ENCODE peak calls at places on chromosomes 7 and 10, in six cellular contexts. One of them, this sample, is unnamed.

GRCh38 chr7:64879097-64879730 is 23.9 kb upstream of the ZNF273 start:
- DNase-seq in NCI-H1092: no peak
- DNase-seq in mucosa of descending colon: no peak
- DNase-seq in cardiac muscle cell: no peak
- DNase-seq in germinal center: no peak
- DNase-seq in memory B cell: peak; percentile 4
- DNase-seq in this sample: no peak

GRCh38 chr10:129764011-129764900 is 199.8 kb downstream of the EBF3 start:
- DNase-seq in memory B cell: no peak
- DNase-seq in cardiac muscle cell: no peak
- DNase-seq in germinal center: no peak
- DNase-seq in mucosa of descending colon: no peak
- DNase-seq in NCI-H1092: no peak
- DNase-seq in this sample: no peak

GRCh38 chr7:26759108-26759507 is 105.3 kb downstream of the SKAP2 start:
- DNase-seq in germinal center: no peak
- DNase-seq in memory B cell: no peak
- DNase-seq in cardiac muscle cell: no peak
- DNase-seq in mucosa of descending colon: no peak
- DNase-seq in NCI-H1092: no peak
- DNase-seq in this sample: no peak

GRCh38 chr7:116236020-116236630 is 25.8 kb downstream of the TES start:
- DNase-seq in cardiac muscle cell: peak; percentile 62
- DNase-seq in NCI-H1092: peak; percentile 58
- DNase-seq in mucosa of descending colon: peak; percentile 87
- DNase-seq in memory B cell: peak; percentile 43
- DNase-seq in germinal center: peak; percentile 22
- DNase-seq in this sample: no peak

GRCh38 chr7:45586748-45587520 is 12.8 kb downstream of the ADCY1 start:
- DNase-seq in mucosa of descending colon: no peak
- DNase-seq in NCI-H1092: no peak
- DNase-seq in germinal center: no peak
- DNase-seq in cardiac muscle cell: no peak
- DNase-seq in memory B cell: no peak
- DNase-seq in this sample: no peak

GRCh38 chr10:44183667-44184632 is 200.9 kb downstream of the CXCL12 start:
- DNase-seq in memory B cell: no peak
- DNase-seq in NCI-H1092: no peak
- DNase-seq in germinal center: no peak
- DNase-seq in mucosa of descending colon: no peak
- DNase-seq in cardiac muscle cell: no peak
- DNase-seq in this sample: no peak

GRCh38 chr7:157392256-157393037 is 55.6 kb downstream of the DNAJB6 start:
- DNase-seq in cardiac muscle cell: no peak
- DNase-seq in memory B cell: no peak
- DNase-seq in mucosa of descending colon: peak; percentile 14
- DNase-seq in NCI-H1092: no peak
- DNase-seq in germinal center: no peak
- DNase-seq in this sample: no peak

GRCh38 chr7:158742065-158742821 is 37.6 kb upstream of the NCAPG2 start:
- DNase-seq in mucosa of descending colon: no peak
- DNase-seq in cardiac muscle cell: no peak
- DNase-seq in germinal center: no peak
- DNase-seq in NCI-H1092: no peak
- DNase-seq in memory B cell: no peak
- DNase-seq in this sample: no peak

GRCh38 chr7:88111136-88111748 is 108.6 kb downstream of the SRI start:
- DNase-seq in NCI-H1092: no peak
- DNase-seq in memory B cell: no peak
- DNase-seq in mucosa of descending colon: no peak
- DNase-seq in germinal center: peak; percentile 16
- DNase-seq in cardiac muscle cell: peak; percentile 21
- DNase-seq in this sample: peak; percentile 4

GRCh38 chr10:10642741-10643280 is 374.9 kb upstream of the CELF2 start:
- DNase-seq in cardiac muscle cell: peak; percentile 68
- DNase-seq in memory B cell: no peak
- DNase-seq in NCI-H1092: no peak
- DNase-seq in germinal center: no peak
- DNase-seq in mucosa of descending colon: no peak
- DNase-seq in this sample: no peak

GRCh38 chr10:131559450-131559911 is 248.0 kb upstream of the TCERG1L start:
- DNase-seq in NCI-H1092: no peak
- DNase-seq in cardiac muscle cell: no peak
- DNase-seq in mucosa of descending colon: no peak
- DNase-seq in memory B cell: no peak
- DNase-seq in germinal center: no peak
- DNase-seq in this sample: no peak

GRCh38 chr10:49408437-49409306 is 12.8 kb upstream of the DRGX start:
- DNase-seq in NCI-H1092: no peak
- DNase-seq in cardiac muscle cell: peak; percentile 11
- DNase-seq in germinal center: peak; percentile 42
- DNase-seq in mucosa of descending colon: no peak
- DNase-seq in memory B cell: no peak
- DNase-seq in this sample: no peak

GRCh38 chr10:83539528-83540308 is 599.6 kb upstream of the GHITM start:
- DNase-seq in cardiac muscle cell: no peak
- DNase-seq in NCI-H1092: no peak
- DNase-seq in mucosa of descending colon: peak; percentile 7
- DNase-seq in memory B cell: no peak
- DNase-seq in germinal center: no peak
- DNase-seq in this sample: no peak

GRCh38 chr10:29389935-29390334 is 101.1 kb downstream of the LYZL1 start:
- DNase-seq in mucosa of descending colon: peak; percentile 12
- DNase-seq in NCI-H1092: no peak
- DNase-seq in cardiac muscle cell: no peak
- DNase-seq in germinal center: no peak
- DNase-seq in memory B cell: no peak
- DNase-seq in this sample: no peak

GRCh38 chr10:21171197-21171935 is 274.3 kb upstream of the NEBL start:
- DNase-seq in mucosa of descending colon: no peak
- DNase-seq in cardiac muscle cell: no peak
- DNase-seq in memory B cell: no peak
- DNase-seq in germinal center: no peak
- DNase-seq in NCI-H1092: no peak
- DNase-seq in this sample: no peak

GRCh38 chr10:4170181-4170580 is 385.2 kb upstream of the KLF6 start:
- DNase-seq in NCI-H1092: no peak
- DNase-seq in cardiac muscle cell: no peak
- DNase-seq in mucosa of descending colon: no peak
- DNase-seq in memory B cell: no peak
- DNase-seq in germinal center: no peak
- DNase-seq in this sample: no peak

GRCh38 chr7:124086843-124087242 is 54.0 kb upstream of the TMEM229A start:
- DNase-seq in NCI-H1092: no peak
- DNase-seq in memory B cell: no peak
- DNase-seq in mucosa of descending colon: no peak
- DNase-seq in germinal center: no peak
- DNase-seq in cardiac muscle cell: no peak
- DNase-seq in this sample: no peak

GRCh38 chr10:10914129-10914528 is 103.5 kb upstream of the CELF2 start:
- DNase-seq in mucosa of descending colon: no peak
- DNase-seq in germinal center: no peak
- DNase-seq in memory B cell: no peak
- DNase-seq in NCI-H1092: no peak
- DNase-seq in cardiac muscle cell: peak; percentile 65
- DNase-seq in this sample: no peak

GRCh38 chr10:62084434-62084833 is 182.9 kb downstream of the ARID5B start:
- DNase-seq in mucosa of descending colon: no peak
- DNase-seq in germinal center: no peak
- DNase-seq in NCI-H1092: no peak
- DNase-seq in cardiac muscle cell: no peak
- DNase-seq in memory B cell: no peak
- DNase-seq in this sample: no peak

GRCh38 chr7:21367081-21367480 is 60.8 kb upstream of the SP4 start:
- DNase-seq in mucosa of descending colon: no peak
- DNase-seq in germinal center: no peak
- DNase-seq in memory B cell: no peak
- DNase-seq in NCI-H1092: peak; percentile 71
- DNase-seq in cardiac muscle cell: no peak
- DNase-seq in this sample: no peak

GRCh38 chr7:155570171-155570958 is 24.0 kb upstream of the CNPY1 start:
- DNase-seq in memory B cell: no peak
- DNase-seq in mucosa of descending colon: no peak
- DNase-seq in NCI-H1092: no peak
- DNase-seq in germinal center: no peak
- DNase-seq in cardiac muscle cell: no peak
- DNase-seq in this sample: no peak

GRCh38 chr7:70586822-70587221 is 545.1 kb upstream of the GALNT17 start:
- DNase-seq in mucosa of descending colon: no peak
- DNase-seq in NCI-H1092: no peak
- DNase-seq in germinal center: no peak
- DNase-seq in cardiac muscle cell: no peak
- DNase-seq in memory B cell: no peak
- DNase-seq in this sample: no peak

GRCh38 chr7:2805213-2806003 is 38.7 kb downstream of the GNA12 start:
- DNase-seq in memory B cell: no peak
- DNase-seq in germinal center: no peak
- DNase-seq in cardiac muscle cell: no peak
- DNase-seq in mucosa of descending colon: no peak
- DNase-seq in NCI-H1092: no peak
- DNase-seq in this sample: no peak

GRCh38 chr10:78865931-78866717 is 202.6 kb upstream of the ZMIZ1 start:
- DNase-seq in NCI-H1092: no peak
- DNase-seq in memory B cell: no peak
- DNase-seq in germinal center: no peak
- DNase-seq in mucosa of descending colon: no peak
- DNase-seq in cardiac muscle cell: no peak
- DNase-seq in this sample: no peak

GRCh38 chr10:59319854-59320253 is 42.5 kb downstream of the FAM13C start:
- DNase-seq in NCI-H1092: no peak
- DNase-seq in mucosa of descending colon: no peak
- DNase-seq in memory B cell: no peak
- DNase-seq in germinal center: no peak
- DNase-seq in cardiac muscle cell: no peak
- DNase-seq in this sample: no peak